ENCODE peak calls at places on chromosomes 3 and 15, in nine cellular contexts. K is fibroblast of pulmonary artery; M is PC-3; V is upper lobe of right lung; L is NCI-H1436; O is foreskin fibroblast; C is stimulated activated CD8-positive, alpha-beta memory T cell treated with anti-CD3 and anti-CD28 coated beads, Interleukin-15, amount 100 ng/mL, for 24 hours; Z is MCF 10A; R is activated CD8-positive, alpha-beta memory T cell treated with anti-CD3 and anti-CD28 coated beads, Interleukin-2, amount 50 U/mL, for 48 hours. F is an unnamed sample.

GRCh38 chr15:57196865-57197264 is 179.4 kb upstream of the CGNL1 start:
- DNase-seq in K (no peak), M (peak), V (no peak), L (peak), O (no peak), C (no peak), Z (peak), R (no peak), F (no peak)

GRCh38 chr3:106745344-106746168 is 631.7 kb upstream of the CCDC54 start:
- DNase-seq in K (peak), M (no peak), V (no peak), L (no peak), O (no peak), C (no peak), Z (no peak), R (no peak), F (no peak)

GRCh38 chr3:132343018-132343612 is 25.9 kb downstream of the ACP3 start:
- DNase-seq in K (peak), M (peak), V (no peak), L (peak), O (peak), C (no peak), Z (peak), R (no peak), F (peak)

GRCh38 chr3:112074616-112075497 is 11.3 kb upstream of the C3orf52 start:
- DNase-seq in K (peak), M (peak), V (peak), L (no peak), O (peak), C (no peak), Z (peak), R (no peak), F (no peak)

GRCh38 chr3:151290673-151291072 is 12.3 kb upstream of the P2RY14 start:
- DNase-seq in K (peak), M (peak), V (no peak), L (no peak), O (peak), C (no peak), Z (peak), R (no peak), F (no peak)

GRCh38 chr15:84981711-84982300 is at the start of gene PDE8A:
- DNase-seq in K (peak), M (peak), V (no peak), L (no peak), O (peak), C (no peak), Z (peak), R (peak), F (no peak)

GRCh38 chr15:57373251-57373881 is 2.9 kb upstream of the CGNL1 start:
- DNase-seq in K (no peak), M (no peak), V (no peak), L (no peak), O (no peak), C (no peak), Z (no peak), R (no peak), F (no peak)

GRCh38 chr15:39738998-39739397 is 43.6 kb downstream of the FSIP1 start:
- DNase-seq in K (no peak), M (no peak), V (no peak), L (no peak), O (no peak), C (no peak), Z (no peak), R (no peak), F (no peak)

GRCh38 chr3:120093923-120094775 is at the start of gene GSK3B:
- DNase-seq in K (peak), M (no peak), V (peak), L (peak), O (no peak), C (peak), Z (peak), R (peak), F (peak)